ENCODE peak calls at places on chromosomes 6 and 20, in seven cellular contexts. O is astrocyte of the spinal cord; F is germinal center; I is CD4-positive, alpha-beta memory T cell; C is SW480; J is progenitor cell of endocrine pancreas; Y is pulmonary artery endothelial cell. T is an unnamed sample.

GRCh38 chr20:45254867-45255266 is 503 bp upstream of the SLPI start:
- DNase-seq in O (peak), F (no peak), I (no peak), C (no peak), J (no peak), Y (no peak), T (peak)

GRCh38 chr6:79421001-79421411 is 116.2 kb downstream of the LCA5 start:
- DNase-seq in O (peak), F (no peak), I (no peak), C (no peak), J (no peak), Y (no peak), T (no peak)

GRCh38 chr6:89723046-89723445 is 84.5 kb upstream of the LYRM2 start:
- DNase-seq in O (no peak), F (no peak), I (no peak), C (no peak), J (no peak), Y (no peak), T (no peak)

GRCh38 chr20:42191140-42191860 is 573.1 kb upstream of the CHD6 start:
- DNase-seq in O (no peak), F (no peak), I (no peak), C (peak), J (no peak), Y (no peak), T (no peak)

GRCh38 chr6:22448311-22448711 is 121.1 kb upstream of the HDGFL1 start:
- DNase-seq in O (peak), F (no peak), I (no peak), C (no peak), J (no peak), Y (peak), T (no peak)

GRCh38 chr6:125858427-125859320 is 67.9 kb downstream of the NCOA7 start:
- DNase-seq in O (peak), F (peak), I (peak), C (peak), J (no peak), Y (peak), T (peak)

GRCh38 chr6:37323568-37323967 is 30.2 kb upstream of the RNF8 start:
- DNase-seq in O (peak), F (no peak), I (no peak), C (no peak), J (no peak), Y (no peak), T (no peak)

GRCh38 chr20:34017610-34018009 is 23.9 kb downstream of the RALY start:
- DNase-seq in O (peak), F (no peak), I (no peak), C (peak), J (no peak), Y (no peak), T (no peak)

GRCh38 chr6:82381278-82381677 is 17.7 kb downstream of the TPBG start:
- DNase-seq in O (no peak), F (no peak), I (no peak), C (no peak), J (no peak), Y (no peak), T (peak)

GRCh38 chr6:39184906-39185580 is 44.2 kb downstream of the KCNK5 start:
- DNase-seq in O (no peak), F (no peak), I (no peak), C (peak), J (no peak), Y (no peak), T (no peak)

GRCh38 chr6:73395875-73396274 is 1.2 kb downstream of the DDX43 start:
- DNase-seq in O (no peak), F (no peak), I (no peak), C (no peak), J (no peak), Y (no peak), T (no peak)

GRCh38 chr20:62596921-62597320 is 45.4 kb upstream of the SLCO4A1 start:
- DNase-seq in O (no peak), F (no peak), I (no peak), C (no peak), J (no peak), Y (no peak), T (no peak)

GRCh38 chr6:44386929-44387345 is 569 bp upstream of the CDC5L start:
- DNase-seq in O (no peak), F (peak), I (no peak), C (no peak), J (no peak), Y (no peak), T (peak)

GRCh38 chr20:24425523-24425922 is 43.9 kb upstream of the SYNDIG1 start:
- DNase-seq in O (no peak), F (no peak), I (no peak), C (no peak), J (no peak), Y (no peak), T (no peak)

GRCh38 chr20:4601630-4602296 is 119.9 kb upstream of the PRND start:
- DNase-seq in O (peak), F (no peak), I (peak), C (peak), J (no peak), Y (no peak), T (no peak)

GRCh38 chr6:166679566-166679965 is 52.5 kb upstream of the RPS6KA2 start:
- DNase-seq in O (no peak), F (no peak), I (no peak), C (no peak), J (no peak), Y (no peak), T (no peak)

GRCh38 chr6:107292570-107293285 is 166.6 kb downstream of the PDSS2 start:
- DNase-seq in O (no peak), F (no peak), I (no peak), C (no peak), J (no peak), Y (no peak), T (no peak)

GRCh38 chr6:168865-169455 is 123.3 kb upstream of the DUSP22 start:
- DNase-seq in O (peak), F (peak), I (no peak), C (peak), J (no peak), Y (no peak), T (peak)

GRCh38 chr20:59515013-59515905 is 89.1 kb upstream of the PHACTR3 start:
- DNase-seq in O (peak), F (no peak), I (no peak), C (peak), J (peak), Y (no peak), T (no peak)

GRCh38 chr6:123074616-123075015 is 78.6 kb downstream of the CLVS2 start:
- DNase-seq in O (no peak), F (no peak), I (no peak), C (no peak), J (no peak), Y (no peak), T (no peak)

GRCh38 chr20:50015993-50016770 is 33.4 kb downstream of the SNAI1 start:
- DNase-seq in O (no peak), F (no peak), I (no peak), C (no peak), J (no peak), Y (no peak), T (no peak)

GRCh38 chr20:50163570-50164317 is 10.2 kb upstream of the PEDS1 start:
- DNase-seq in O (peak), F (no peak), I (no peak), C (no peak), J (no peak), Y (no peak), T (no peak)

T was measured in GM20000.